ENCODE peak calls at places on chromosomes 11 and 22, in seven cellular contexts. A, B, V, O, P, T and I are unnamed samples. For H3K4me1, the result is how much of the 10 kb centered on the place peaks cover.

GRCh38 chr22:42788021-42788420 is 67.4 kb upstream of the A4GALT start:
- DNase-seq in P (no peak), O (no peak), T (no peak), V (no peak), B (no peak), A (no peak), I (no peak)

GRCh38 chr22:30208631-30209603 is 37.6 kb downstream of the LIF start:
- DNase-seq in O (no peak), B (peak), P (no peak), A (peak), V (peak), T (no peak), I (peak)

GRCh38 chr11:65887723-65888162 is 528 bp downstream of the FIBP start:
- DNase-seq in O (no peak), T (no peak), B (no peak), P (no peak), A (no peak), V (no peak), I (no peak)

GRCh38 chr11:77150836-77151235 is 22.8 kb downstream of the MYO7A start:
- DNase-seq in A (no peak), V (no peak), O (no peak), T (no peak), B (no peak), P (no peak), I (no peak)

GRCh38 chr11:67648140-67648795 is 2.3 kb downstream of the ACY3 start:
- DNase-seq in A (no peak), O (peak), V (peak), P (peak), T (peak), B (peak), I (no peak)

GRCh38 chr11:96827164-96827563 is 437.4 kb downstream of the JRKL start:
- DNase-seq in T (no peak), A (no peak), V (no peak), B (no peak), O (peak), P (no peak), I (no peak)

GRCh38 chr11:131889146-131889577 is 518.7 kb downstream of the NTM start:
- DNase-seq in V (no peak), P (no peak), T (no peak), B (no peak), O (peak), A (no peak), I (no peak)

GRCh38 chr11:8156877-8157276 is 11.9 kb downstream of the RIC3 start:
- DNase-seq in B (no peak), O (no peak), P (no peak), A (no peak), V (no peak), T (no peak), I (no peak)

DNA sequence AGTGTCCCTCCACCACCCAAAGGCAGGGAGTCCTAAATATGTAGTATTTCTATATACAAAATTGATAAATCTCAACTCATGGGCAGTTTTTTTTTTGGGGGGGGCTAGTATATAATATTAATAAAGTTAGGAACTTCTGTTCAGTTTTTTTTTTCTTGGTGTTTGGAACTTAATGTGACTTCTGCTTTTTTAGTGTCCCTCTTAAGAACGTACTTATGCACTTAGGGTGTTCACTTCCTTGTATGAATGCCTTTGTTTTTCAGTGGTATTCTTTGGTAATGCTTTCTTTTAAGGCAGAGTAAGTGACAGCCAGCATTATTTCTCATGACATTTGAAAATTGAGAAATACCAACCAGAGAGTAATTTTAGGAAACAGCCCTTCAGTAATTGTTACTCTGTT is 2.3 kb downstream of the GRK3 start:
- DNase-seq in V (no peak), T (peak), P (no peak), B (no peak), O (no peak), A (no peak), I (no peak)
- H3K4me3 ChIP-seq in V (no peak), T (peak), P (no peak), B (no peak), O (peak), A (peak), I (no peak)

DNA sequence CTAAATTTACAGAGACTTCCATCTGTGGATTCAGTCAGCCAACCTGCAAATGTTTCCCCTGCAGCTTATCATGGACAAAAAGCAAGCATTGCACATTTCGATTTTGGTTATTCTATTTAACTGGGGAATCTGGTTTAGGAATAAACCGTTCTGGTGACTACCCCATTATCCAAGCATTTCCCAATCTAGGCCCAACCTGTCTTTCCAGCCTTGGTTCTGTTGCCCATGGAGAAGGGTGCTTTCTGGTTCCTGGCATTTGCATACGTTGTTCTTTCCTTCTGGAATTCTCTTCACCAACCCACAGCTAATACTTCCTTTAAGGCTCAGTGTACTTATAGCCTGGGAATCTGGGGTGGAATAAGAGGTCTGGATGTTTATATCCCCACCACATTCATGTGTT is 1.4 kb upstream of the TMEM123 start:
- DNase-seq in P (no peak), O (no peak), T (no peak), V (no peak), A (no peak), B (no peak), I (no peak)
- H3K27ac ChIP-seq in P (peak), O (no peak), T (peak), V (peak), A (no peak), B (no peak), I (no peak)

GRCh38 chr22:20548806-20549205 is 41.4 kb downstream of the MED15 start:
- DNase-seq in A (no peak), V (no peak), O (no peak), P (no peak), B (no peak), T (no peak), I (no peak)
- H3K4me1 ChIP-seq in A (half or more), V (under half), O (under half), P (half or more), B (under half), T (under half), I (half or more)

DNA sequence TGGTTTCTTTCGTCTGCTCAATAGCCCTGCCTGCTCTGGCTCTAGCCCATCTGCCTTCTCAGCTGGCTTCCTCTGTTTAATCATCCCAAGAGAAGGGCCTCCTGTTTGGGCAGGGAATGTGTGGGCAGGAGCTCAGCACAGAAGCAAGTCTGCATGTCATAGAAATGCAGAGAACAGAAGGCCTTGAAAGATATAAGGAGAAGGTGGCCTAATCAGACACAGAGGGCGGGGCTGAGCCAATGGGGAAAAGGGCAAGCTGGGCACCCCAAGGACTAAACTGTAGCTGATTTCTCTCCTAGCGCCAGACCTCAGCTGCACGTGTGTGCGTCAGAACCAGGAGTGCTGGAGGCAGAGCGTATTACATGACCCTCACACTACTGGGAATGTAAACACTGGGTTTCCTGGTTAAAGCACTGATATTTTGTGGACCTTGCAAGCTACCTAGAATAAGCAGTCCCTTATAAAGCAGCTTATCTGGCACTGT is 7.6 kb upstream of the CCKBR start:
- DNase-seq in V (peak), T (no peak), P (no peak), A (no peak), O (no peak), B (no peak), I (no peak)
- H3K4me3 ChIP-seq in V (no peak), T (no peak), P (no peak), A (no peak), O (no peak), B (no peak), I (no peak)

GRCh38 chr11:95688501-95689222 is 100.9 kb downstream of the FAM76B start:
- DNase-seq in T (no peak), O (no peak), A (no peak), P (peak), V (no peak), B (no peak), I (no peak)

GRCh38 chr11:95690100-95690499 is 99.5 kb downstream of the FAM76B start:
- DNase-seq in T (no peak), A (no peak), B (no peak), V (no peak), P (no peak), O (no peak), I (no peak)

GRCh38 chr11:95684701-95685100 is 104.9 kb downstream of the FAM76B start:
- DNase-seq in B (no peak), P (no peak), O (no peak), V (no peak), T (no peak), A (no peak), I (no peak)

GRCh38 chr11:95686265-95686664 is 103.3 kb downstream of the FAM76B start:
- DNase-seq in V (no peak), A (no peak), O (no peak), T (no peak), P (no peak), B (no peak), I (no peak)

GRCh38 chr11:95688015-95688414 is 101.6 kb downstream of the FAM76B start:
- DNase-seq in B (no peak), A (no peak), V (no peak), T (no peak), P (no peak), O (no peak), I (no peak)
- H3K27ac ChIP-seq in B (no peak), A (no peak), V (no peak), T (no peak), P (peak), O (no peak), I (no peak)

GRCh38 chr11:35050596-35050995 is 88.4 kb upstream of the CD44 start:
- DNase-seq in B (no peak), A (no peak), V (no peak), P (no peak), O (no peak), T (no peak), I (no peak)
- H3K4me1 ChIP-seq in B (under half), A (under half), V (under half), P (half or more), O (under half), T (under half), I (under half)

GRCh38 chr11:123799438-123799837 is 6.7 kb downstream of the OR6M1 start:
- DNase-seq in T (no peak), P (no peak), V (no peak), A (no peak), B (no peak), O (no peak), I (no peak)

GRCh38 chr11:123798513-123799252 is 7.5 kb downstream of the OR6M1 start:
- DNase-seq in T (no peak), A (no peak), B (no peak), P (no peak), O (no peak), V (no peak), I (no peak)

GRCh38 chr11:123798079-123798478 is 8.1 kb downstream of the OR6M1 start:
- DNase-seq in V (no peak), A (no peak), O (no peak), T (no peak), P (no peak), B (no peak), I (no peak)

GRCh38 chr11:123800041-123800440 is 6.1 kb downstream of the OR6M1 start:
- DNase-seq in T (no peak), V (no peak), P (no peak), A (no peak), O (no peak), B (no peak), I (no peak)

GRCh38 chr11:123797065-123797940 is 8.8 kb downstream of the OR6M1 start:
- DNase-seq in P (no peak), B (no peak), V (no peak), T (no peak), A (no peak), O (no peak), I (no peak)
- H3K4me3 ChIP-seq in P (no peak), B (no peak), V (no peak), T (no peak), A (no peak), O (no peak), I (no peak)